ENCODE peak calls at places on chromosomes 6 and 20, in four cellular contexts. T is neuronal stem cell, H is IMR-90, B is H1. V is an unnamed sample.

GRCh38 chr6:118873239-118873638 is 20.7 kb upstream of the ASF1A start:
- DNase-seq in H (no peak), T (no peak), B (no peak), V (no peak)

GRCh38 chr6:21402368-21402767 is 191.2 kb upstream of the SOX4 start:
- DNase-seq in B (no peak), H (peak), T (no peak), V (no peak)

GRCh38 chr6:111713196-111713705 is 107.6 kb upstream of the TRAF3IP2 start:
- DNase-seq in B (no peak), H (no peak), T (no peak), V (no peak)

GRCh38 chr20:9769954-9770353 is 68.9 kb downstream of the PAK5 start:
- DNase-seq in H (no peak), B (no peak), T (no peak), V (no peak)

GRCh38 chr6:35214869-35215664 is 1.3 kb downstream of the SCUBE3 start:
- DNase-seq in H (peak), B (no peak), T (no peak), V (no peak)

GRCh38 chr20:12152996-12153395 is 235.3 kb downstream of the BTBD3 start:
- DNase-seq in B (no peak), H (peak), T (no peak), V (peak)

GRCh38 chr20:40897177-40897700 is 131.4 kb upstream of the TOP1 start:
- DNase-seq in B (no peak), H (peak), T (no peak), V (no peak)

GRCh38 chr6:83696674-83697073 is 12.2 kb downstream of the SNAP91 start:
- DNase-seq in H (no peak), T (no peak), B (no peak), V (no peak)

GRCh38 chr6:120122401-120122800 is 772.8 kb upstream of the MAN1A1 start:
- DNase-seq in H (no peak), T (no peak), B (no peak), V (no peak)

GRCh38 chr20:50969416-50969815 is 10.8 kb downstream of the MOCS3 start:
- DNase-seq in T (no peak), H (no peak), B (no peak), V (no peak)

GRCh38 chr6:41723178-41723935 is 12.1 kb downstream of the TFEB start:
- DNase-seq in T (no peak), B (no peak), H (peak), V (peak)

GRCh38 chr6:1589208-1589607 is 20.5 kb upstream of the FOXC1 start:
- DNase-seq in T (no peak), H (no peak), B (no peak), V (no peak)

GRCh38 chr20:13765868-13766416 is 18.8 kb downstream of the ESF1 start:
- DNase-seq in H (no peak), T (no peak), B (no peak), V (no peak)

GRCh38 chr6:47180633-47181032 is 129.1 kb downstream of the TNFRSF21 start:
- DNase-seq in T (no peak), H (peak), B (peak), V (peak)

GRCh38 chr20:6104493-6105188 is 18.2 kb downstream of the FERMT1 start:
- DNase-seq in H (peak), B (no peak), T (no peak), V (peak)

GRCh38 chr6:143510991-143511891 is at the start of gene FUCA2:
- DNase-seq in H (peak), T (peak), B (peak), V (peak)

GRCh38 chr6:42720739-42721138 is 1.7 kb downstream of the PRPH2 start:
- DNase-seq in B (no peak), H (peak), T (no peak), V (no peak)

GRCh38 chr6:130708338-130708737 is 118.9 kb upstream of the SMLR1 start:
- DNase-seq in B (no peak), T (no peak), H (peak), V (peak)

GRCh38 chr6:66865771-66866170 is 1158.7 kb upstream of the EYS start:
- DNase-seq in H (no peak), B (no peak), T (no peak), V (no peak)

GRCh38 chr6:56766806-56767178 is 124.1 kb upstream of the DST start:
- DNase-seq in B (no peak), T (no peak), H (peak), V (peak)

GRCh38 chr6:110877154-110877564 is 2.6 kb downstream of the AMD1 start:
- DNase-seq in T (no peak), B (no peak), H (peak), V (peak)

GRCh38 chr6:20569000-20569610 is 34.8 kb downstream of the CDKAL1 start:
- DNase-seq in B (no peak), T (no peak), H (peak), V (no peak)

GRCh38 chr6:51915098-51915497 is 172.3 kb downstream of the PKHD1 start:
- DNase-seq in H (no peak), B (no peak), T (no peak), V (no peak)

GRCh38 chr6:14787677-14788076 is 458.2 kb upstream of the JARID2 start:
- DNase-seq in H (no peak), B (no peak), T (no peak), V (no peak)

GRCh38 chr6:24394777-24395437 is 7.8 kb upstream of the MRS2 start:
- DNase-seq in H (peak), T (no peak), B (no peak), V (peak)

GRCh38 chr20:33803921-33804337 is 7.2 kb upstream of the CHMP4B start:
- DNase-seq in B (no peak), T (no peak), H (peak), V (peak)

GRCh38 chr20:9388160-9388825 is 126.1 kb upstream of the LAMP5 start:
- DNase-seq in B (no peak), H (no peak), T (no peak), V (no peak)

GRCh38 chr20:556984-557383 is 13.4 kb upstream of the CSNK2A1 start:
- DNase-seq in H (no peak), B (no peak), T (no peak), V (no peak)

GRCh38 chr6:61649845-61650244 is 636.2 kb downstream of the KHDRBS2 start:
- DNase-seq in T (no peak), B (no peak), H (no peak), V (peak)

GRCh38 chr20:62002882-62003480 is 62.7 kb downstream of the TAF4 start:
- DNase-seq in H (no peak), T (no peak), B (no peak), V (no peak)

GRCh38 chr20:64234291-64234791 is 21.2 kb upstream of the PCMTD2 start:
- DNase-seq in H (no peak), T (no peak), B (no peak), V (no peak)

GRCh38 chr20:50126662-50127061 is 13.7 kb upstream of the UBE2V1 start:
- DNase-seq in B (no peak), T (no peak), H (no peak), V (no peak)

GRCh38 chr6:111124406-111124805 is 37.1 kb downstream of the SLC16A10 start:
- DNase-seq in H (no peak), B (no peak), T (no peak), V (no peak)

GRCh38 chr20:48189177-48189576 is 403.9 kb upstream of the SULF2 start:
- DNase-seq in H (no peak), T (no peak), B (no peak), V (peak)

GRCh38 chr20:61608275-61609085 is 356.4 kb downstream of the CDH4 start:
- DNase-seq in H (peak), T (peak), B (no peak), V (peak)

GRCh38 chr6:42911171-42912021 is 4.5 kb upstream of the PTCRA start:
- DNase-seq in T (peak), B (no peak), H (no peak), V (peak)

GRCh38 chr6:123534264-123534663 is 102.5 kb downstream of the TRDN start:
- DNase-seq in H (no peak), T (no peak), B (no peak), V (peak)
- H4K91ac ChIP-seq in H (no peak), T (no peak), B (no peak), V (no peak)

DNA sequence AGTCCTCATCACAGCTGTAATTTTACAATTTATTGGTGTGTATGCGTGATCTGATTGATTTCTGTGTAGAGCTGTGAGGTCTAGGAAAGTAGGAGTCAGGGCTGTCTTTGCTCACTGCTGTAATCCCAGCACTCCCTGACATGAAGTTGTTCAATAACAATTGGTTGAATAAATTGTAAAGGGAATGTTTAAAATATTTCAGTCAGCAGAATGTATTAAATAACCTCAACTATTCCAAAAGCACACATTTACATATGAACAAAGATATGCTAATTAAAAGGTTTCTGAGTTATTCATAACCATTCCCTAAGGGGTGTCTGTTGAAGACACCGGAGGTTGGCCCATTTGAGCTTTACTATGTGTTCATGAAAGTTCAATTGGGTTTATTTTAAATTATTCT is 31.4 kb downstream of the NOX3 start:
- DNase-seq in B (no peak), H (no peak), T (no peak), V (no peak)
- H3K4me3 ChIP-seq in B (no peak), H (no peak), T (no peak), V (no peak)

GRCh38 chr6:129646140-129646569 is 63.8 kb downstream of the ARHGAP18 start:
- DNase-seq in H (no peak), T (no peak), B (no peak), V (no peak)
- H2BK15ac ChIP-seq in H (peak), T (no peak), B (no peak), V (no peak)

GRCh38 chr6:169168302-169168630 is 85.4 kb downstream of the THBS2 start:
- DNase-seq in H (no peak), T (no peak), B (no peak), V (no peak)
- H4K91ac ChIP-seq in H (peak), T (no peak), B (no peak), V (no peak)

GRCh38 chr20:54058420-54059139 is 11.8 kb downstream of the BCAS1 start:
- DNase-seq in B (no peak), H (no peak), T (no peak), V (no peak)
- H3K4me3 ChIP-seq in B (no peak), H (no peak), T (no peak), V (no peak)

GRCh38 chr6:157877573-157878011 is 54.5 kb downstream of the SNX9 start:
- DNase-seq in T (no peak), B (no peak), H (no peak), V (no peak)
- H2BK15ac ChIP-seq in T (no peak), B (no peak), H (no peak), V (no peak)

DNA sequence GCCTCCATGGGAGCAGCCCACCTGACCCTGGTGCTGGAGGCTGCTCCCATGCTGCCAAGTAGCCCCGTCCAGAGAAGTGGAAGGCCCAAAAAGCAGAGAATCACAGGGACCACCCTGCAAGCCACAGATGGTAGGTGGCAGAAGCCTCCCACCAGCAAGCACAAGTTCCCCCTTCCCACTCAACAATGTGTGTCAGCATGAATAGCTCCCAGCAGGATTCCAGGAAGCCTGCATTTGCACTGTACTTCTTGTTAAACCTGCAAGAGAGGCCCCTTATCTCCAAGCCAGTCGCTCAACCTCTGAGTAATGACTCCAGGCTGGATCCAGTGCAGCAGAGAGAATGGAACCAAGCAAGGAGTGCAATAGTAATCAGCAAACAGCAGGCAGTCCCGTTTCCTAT is 180.8 kb upstream of the CST7 start:
- DNase-seq in B (no peak), H (no peak), T (no peak), V (no peak)
- H4K91ac ChIP-seq in B (no peak), H (no peak), T (no peak), V (no peak)

DNA sequence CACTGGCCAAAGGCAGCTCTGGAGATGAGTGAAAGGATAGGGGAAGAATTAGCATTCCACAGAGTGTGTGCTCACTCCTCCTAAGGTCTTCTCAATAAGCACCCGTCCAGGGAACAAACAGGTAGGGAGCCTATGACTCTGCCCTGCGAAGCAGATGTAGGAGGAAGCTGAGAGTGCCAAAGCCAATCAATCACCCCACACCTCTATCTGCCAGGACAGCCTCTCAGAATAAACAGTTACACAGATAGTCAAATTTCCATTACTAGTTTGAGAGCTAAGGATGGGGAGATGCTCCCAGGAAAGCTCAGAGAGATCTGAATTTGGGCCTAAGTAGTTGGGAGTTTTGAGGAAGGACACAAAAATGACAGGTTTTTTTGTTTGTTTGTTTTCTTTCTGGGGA is 40.5 kb upstream of the SLA2 start:
- DNase-seq in T (no peak), H (no peak), B (no peak), V (no peak)
- H3K4me3 ChIP-seq in T (no peak), H (no peak), B (no peak), V (no peak)